ENCODE peak calls at places on chromosomes 1 and 21, in four cellular contexts. G is heart left ventricle, T is fibroblast of lung, B is body of pancreas. F is an unnamed sample. For H3K9me3, the result is how much of the 10 kb centered on the place peaks cover.

GRCh38 chr21:21146587-21147373 is 148.6 kb downstream of the NCAM2 start:
- DNase-seq in G (no peak), B (no peak), T (no peak), F (no peak)

GRCh38 chr1:29222686-29223085 is 8.0 kb downstream of the MECR start:
- DNase-seq in B (no peak), G (no peak), T (no peak), F (no peak)

GRCh38 chr1:89821322-89822108 is 683 bp downstream of the LRRC8D start:
- DNase-seq in G (peak), B (peak), T (peak), F (peak)

GRCh38 chr1:113861641-113862040 is 9.9 kb downstream of the PTPN22 start:
- DNase-seq in B (no peak), G (no peak), T (no peak), F (no peak)

GRCh38 chr1:18668051-18668450 is 37.4 kb downstream of the PAX7 start:
- DNase-seq in G (no peak), T (no peak), B (no peak), F (no peak)

GRCh38 chr1:233319272-233319671 is 8.3 kb upstream of the MAP3K21 start:
- DNase-seq in T (no peak), B (no peak), G (no peak), F (no peak)

GRCh38 chr1:85692730-85693314 is 15.4 kb downstream of the ZNHIT6 start:
- DNase-seq in G (no peak), B (no peak), T (peak), F (no peak)

GRCh38 chr1:158045639-158046038 is 52.2 kb downstream of the KIRREL1 start:
- DNase-seq in G (no peak), T (peak), B (no peak), F (no peak)

GRCh38 chr1:204506969-204507316 is 9.3 kb upstream of the MDM4 start:
- DNase-seq in B (peak), G (peak), T (peak), F (peak)

GRCh38 chr1:27137022-27137542 is 17.8 kb downstream of the SLC9A1 start:
- DNase-seq in T (no peak), B (peak), G (peak), F (peak)

GRCh38 chr1:42669936-42670335 is 11.7 kb downstream of the PPIH start:
- DNase-seq in G (no peak), B (no peak), T (no peak), F (no peak)

GRCh38 chr1:33099290-33100118 is 18.6 kb downstream of the AZIN2 start:
- DNase-seq in B (peak), G (peak), T (peak), F (no peak)

GRCh38 chr1:227131193-227131592 is 187.1 kb downstream of the CDC42BPA start:
- DNase-seq in G (no peak), T (peak), B (no peak), F (no peak)

GRCh38 chr1:53134042-53134485 is 8.4 kb downstream of the SLC1A7 start:
- DNase-seq in T (no peak), B (no peak), G (no peak), F (no peak)

GRCh38 chr1:169106095-169106920 is at the start of gene ATP1B1:
- DNase-seq in B (peak), T (peak), G (peak), F (peak)

GRCh38 chr1:119902775-119903442 is 6.6 kb upstream of the ADAM30 start:
- DNase-seq in B (no peak), T (no peak), G (no peak), F (no peak)

GRCh38 chr1:33735624-33736023 is 128.3 kb upstream of the HMGB4 start:
- DNase-seq in G (no peak), T (peak), B (no peak), F (no peak)

GRCh38 chr1:230381049-230381467 is 45.1 kb downstream of the PGBD5 start:
- DNase-seq in G (no peak), T (no peak), B (peak), F (no peak)

GRCh38 chr21:43020177-43020576 is 45.8 kb downstream of the PKNOX1 start:
- DNase-seq in B (no peak), T (no peak), G (no peak), F (no peak)
- H3K27ac ChIP-seq in B (no peak), T (no peak), G (no peak), F (no peak)

GRCh38 chr1:2809656-2810055 is 8.2 kb upstream of the TTC34 start:
- DNase-seq in B (no peak), T (no peak), G (no peak), F (no peak)

GRCh38 chr1:2807678-2808385 is 6.3 kb upstream of the TTC34 start:
- DNase-seq in B (no peak), T (no peak), G (no peak), F (no peak)

GRCh38 chr1:2810281-2810680 is 8.8 kb upstream of the TTC34 start:
- DNase-seq in B (no peak), T (no peak), G (no peak), F (no peak)

GRCh38 chr1:2808386-2808705 is 6.9 kb upstream of the TTC34 start:
- DNase-seq in B (no peak), T (no peak), G (no peak), F (no peak)

GRCh38 chr1:2808831-2809605 is 7.5 kb upstream of the TTC34 start:
- DNase-seq in T (no peak), G (no peak), B (no peak), F (no peak)
- H3K9me3 ChIP-seq in T (under half), G (under half), B (under half), F (under half)

GRCh38 chr1:156100205-156100995 is 14.1 kb upstream of the LMNA start:
- DNase-seq in B (no peak), G (no peak), T (no peak), F (no peak)
- H3K27ac ChIP-seq in B (no peak), G (no peak), T (no peak), F (no peak)

DNA sequence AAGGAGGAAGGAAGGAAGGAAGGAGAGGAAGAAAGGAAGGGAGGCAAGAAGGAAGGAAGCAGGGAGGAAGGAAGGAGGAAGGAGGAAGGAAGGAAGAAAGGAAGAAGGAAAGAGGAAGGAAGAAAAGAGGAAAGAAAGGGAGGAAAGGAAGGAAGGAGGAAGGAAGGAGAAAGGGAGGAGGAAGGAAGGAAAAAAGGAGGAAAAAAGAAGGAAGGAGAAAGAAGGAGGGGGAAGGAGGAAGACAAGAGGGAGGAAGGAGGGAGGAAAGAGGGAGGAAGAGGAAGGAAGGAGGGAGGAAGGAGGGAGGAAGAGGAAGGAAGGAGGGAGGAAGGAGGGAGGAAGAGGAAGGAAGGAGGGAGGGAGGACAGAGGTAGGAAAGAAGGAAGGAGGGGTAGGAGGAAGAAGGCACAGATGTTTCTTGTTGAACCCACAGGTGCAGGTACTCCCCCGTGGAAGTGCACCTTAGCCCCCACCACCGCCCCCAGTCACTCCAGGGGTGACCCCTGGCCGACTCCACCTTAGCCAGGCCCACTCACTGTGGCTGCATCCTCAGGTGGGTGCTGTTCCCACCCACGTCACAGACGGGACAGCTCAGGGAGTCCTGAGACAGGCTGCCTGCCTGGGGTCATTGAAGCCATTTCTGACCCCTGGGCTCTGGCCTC is 57.9 kb upstream of the TTC34 start:
- DNase-seq in T (no peak), G (no peak), B (no peak), F (peak)
- H3K9me3 ChIP-seq in T (under half), G (under half), B (under half), F (under half)

F was measured in psoas muscle.